ENCODE peak calls at places on chromosome 17, in eight cellular contexts. U, L, D, C, Q, F, E and H are unnamed samples.

GRCh38 chr17:80761421-80761871 is 216.8 kb downstream of the RPTOR start:
- DNase-seq in F (no peak), U (peak; percentile 89), D (peak; percentile 77), E (no peak), Q (no peak), C (peak; percentile 43), L (no peak), H (no peak)

GRCh38 chr17:17041018-17041521 is 1.2 kb upstream of the MPRIP start:
- DNase-seq in C (peak; percentile 60), D (no peak), E (no peak), Q (no peak), F (peak; percentile 55), L (no peak), U (peak; percentile 47), H (no peak)

GRCh38 chr17:39667262-39668140 is 752 bp upstream of the PNMT start:
- DNase-seq in L (no peak), C (no peak), F (no peak), E (no peak), U (no peak), D (no peak), Q (peak; percentile 48), H (no peak)

GRCh38 chr17:11404431-11404830 is 163.4 kb downstream of the SHISA6 start:
- DNase-seq in D (no peak), U (peak; percentile 42), F (no peak), Q (no peak), C (peak; percentile 71), E (no peak), L (no peak), H (no peak)

GRCh38 chr17:46974086-46974485 is 5.0 kb downstream of the RPRML start:
- DNase-seq in D (no peak), E (no peak), L (peak; percentile 52), Q (no peak), U (no peak), F (no peak), C (no peak), H (no peak)

GRCh38 chr17:71052971-71053370 is 883.6 kb downstream of the KCNJ2 start:
- DNase-seq in C (no peak), Q (no peak), F (no peak), D (no peak), E (no peak), U (no peak), L (no peak), H (no peak)

GRCh38 chr17:58666858-58667267 is 25.0 kb downstream of the TEX14 start:
- DNase-seq in F (peak; percentile 87), E (peak; percentile 16), L (peak; percentile 92), D (peak; percentile 49), Q (no peak), U (peak; percentile 35), C (peak; percentile 67), H (peak; percentile 84)

GRCh38 chr17:56909742-56910508 is 3.9 kb downstream of the TRIM25 start:
- DNase-seq in E (no peak), L (no peak), C (no peak), U (no peak), D (no peak), F (peak; percentile 29), Q (no peak), H (peak; percentile 73)

GRCh38 chr17:64506201-64506575 is at the start of gene DDX5:
- DNase-seq in E (peak; percentile 88), F (peak; percentile 98), Q (peak; percentile 98), D (peak; percentile 97), L (peak; percentile 97), C (peak; percentile 96), U (no peak), H (peak; percentile 97)

GRCh38 chr17:72123496-72123963 is 2.7 kb downstream of the SOX9 start:
- DNase-seq in U (peak; percentile 25), F (no peak), D (no peak), L (no peak), E (no peak), Q (no peak), C (no peak), H (no peak)

GRCh38 chr17:6592193-6592592 is 35.8 kb upstream of the PITPNM3 start:
- DNase-seq in F (no peak), C (no peak), Q (no peak), U (peak; percentile 71), D (no peak), L (no peak), E (no peak), H (no peak)

GRCh38 chr17:53979991-53980390 is 157.3 kb downstream of the KIF2B start:
- DNase-seq in Q (peak; percentile 28), L (no peak), C (no peak), E (no peak), U (no peak), F (no peak), D (no peak), H (no peak)

GRCh38 chr17:82246040-82246364 is 17.2 kb downstream of the SLC16A3 start:
- DNase-seq in C (no peak), D (peak; percentile 20), U (no peak), Q (no peak), E (no peak), F (no peak), L (no peak), H (no peak)

GRCh38 chr17:16989230-16989952 is 17.5 kb upstream of the TNFRSF13B start:
- DNase-seq in Q (no peak), F (no peak), L (no peak), U (no peak), D (peak; percentile 21), E (no peak), C (no peak), H (no peak)

GRCh38 chr17:73349138-73349537 is 37.3 kb upstream of the CDC42EP4 start:
- DNase-seq in F (no peak), L (no peak), E (no peak), D (no peak), C (no peak), Q (no peak), U (no peak), H (no peak)

GRCh38 chr17:76140661-76141211 is 309 bp downstream of the FOXJ1 start:
- DNase-seq in Q (peak; percentile 14), F (no peak), U (no peak), C (no peak), D (no peak), E (no peak), L (no peak), H (no peak)
- H3K4me3 ChIP-seq in Q (peak overlapping the region; percentile 85), F (peak overlapping the region; percentile 40), U (no peak overlapping the region), C (peak overlapping the region; percentile 38), D (peak overlapping the region; percentile 67), E (peak overlapping the region; percentile 77), L (peak overlapping the region; percentile 35), H (peak overlapping the region; percentile 53)

GRCh38 chr17:36845916-36846315 is 91.4 kb upstream of the LHX1 start:
- DNase-seq in F (no peak), E (no peak), L (no peak), U (no peak), C (no peak), D (no peak), Q (no peak), H (no peak)
- H3K27ac ChIP-seq in F (no peak overlapping the region), E (no peak overlapping the region), L (no peak overlapping the region), U (no peak overlapping the region), C (no peak overlapping the region), D (no peak overlapping the region), Q (no peak overlapping the region), H (no peak overlapping the region)

GRCh38 chr17:77319211-77320031 is 178.7 kb downstream of the SEC14L1 start:
- DNase-seq in U (peak; percentile 83), Q (peak; percentile 46), L (peak; percentile 95), D (peak; percentile 52), E (peak; percentile 72), F (peak; percentile 87), C (peak; percentile 94), H (peak; percentile 97)
- H3K4me3 ChIP-seq in U (peak overlapping the region; percentile 71), Q (no peak overlapping the region), L (peak overlapping the region; percentile 33), D (peak overlapping the region; percentile 23), E (peak overlapping the region; percentile 74), F (peak overlapping the region; percentile 39), C (peak overlapping the region; percentile 57), H (peak overlapping the region; percentile 41)

GRCh38 chr17:48453447-48453846 is 23.4 kb upstream of the SKAP1 start:
- DNase-seq in U (no peak), F (no peak), E (no peak), D (no peak), C (no peak), L (no peak), Q (no peak), H (no peak)
- H3K27ac ChIP-seq in U (no peak overlapping the region), F (peak overlapping the region; percentile 23), E (no peak overlapping the region), D (no peak overlapping the region), C (no peak overlapping the region), L (no peak overlapping the region), Q (no peak overlapping the region), H (no peak overlapping the region)

DNA sequence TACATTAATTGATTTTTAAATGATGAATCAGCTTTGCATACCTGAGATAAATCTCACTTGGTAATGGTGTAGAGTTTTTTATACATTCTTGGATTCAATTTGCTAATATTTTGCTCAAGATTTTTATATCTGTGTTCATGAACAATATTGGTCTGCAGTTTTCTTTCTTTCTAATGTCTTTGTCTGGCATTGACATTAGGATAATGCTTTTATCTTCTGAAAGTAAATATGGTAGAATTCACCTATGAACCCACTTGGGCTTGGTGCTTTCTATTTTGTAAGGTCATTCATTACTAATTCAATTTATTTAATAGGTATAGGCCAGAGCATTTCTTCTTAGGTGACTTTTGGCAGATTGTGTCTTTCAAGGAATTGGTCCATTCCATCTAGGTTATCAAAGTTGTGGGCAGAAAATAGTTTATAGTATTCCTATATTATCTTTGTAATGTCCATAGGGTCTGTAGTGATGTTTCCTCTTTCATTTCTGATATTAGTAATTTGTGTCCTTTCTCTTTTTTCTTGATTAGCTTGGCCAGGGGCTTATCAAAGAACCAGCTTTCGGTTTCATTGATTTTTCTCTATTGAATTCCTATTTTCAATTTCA is 45.6 kb downstream of the NACA2 start:
- DNase-seq in Q (no peak), D (no peak), L (no peak), F (no peak), U (no peak), C (no peak), E (no peak), H (no peak)
- H3K4me3 ChIP-seq in Q (no peak overlapping the region), D (no peak overlapping the region), L (no peak overlapping the region), F (no peak overlapping the region), U (no peak overlapping the region), C (no peak overlapping the region), E (no peak overlapping the region), H (no peak overlapping the region)

DNA sequence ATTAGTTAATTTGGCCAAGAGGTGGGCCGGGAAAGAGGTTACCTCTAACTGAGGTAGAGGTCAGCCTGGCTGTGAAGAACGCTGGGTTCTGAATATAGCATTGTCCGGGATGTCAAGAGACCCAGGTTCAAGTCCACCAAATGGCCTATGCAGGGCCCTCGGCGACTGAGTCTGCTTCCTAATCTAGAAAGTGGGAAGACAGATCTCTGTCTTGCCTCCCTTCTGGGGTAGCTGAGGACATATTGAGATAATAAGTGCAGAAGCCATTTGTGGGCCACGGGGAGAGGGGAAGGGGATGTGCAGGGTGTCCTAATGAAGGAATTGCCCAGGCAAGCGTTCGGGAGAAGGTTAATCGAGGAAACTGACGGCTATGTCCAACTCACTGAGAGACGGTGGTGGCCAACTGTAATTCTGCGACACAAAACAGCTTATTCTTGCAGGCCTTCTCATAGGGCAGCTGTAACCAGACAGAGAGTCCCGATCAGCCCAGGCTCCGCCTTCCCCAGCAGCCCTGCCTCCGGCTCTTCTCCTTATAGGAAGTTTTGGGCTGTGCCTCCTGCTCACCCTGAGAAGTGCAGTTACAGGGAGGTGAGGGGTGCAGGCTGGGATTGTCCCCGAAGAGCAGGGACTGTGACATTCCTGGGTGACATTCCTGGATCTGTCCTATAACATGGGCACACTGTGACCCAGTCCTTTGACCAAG is 15.9 kb downstream of the HASPIN start:
- DNase-seq in Q (peak; percentile 46), U (no peak), E (no peak), D (no peak), F (no peak), C (no peak), L (no peak), H (no peak)
- H3K27ac ChIP-seq in Q (no peak overlapping the region), U (no peak overlapping the region), E (no peak overlapping the region), D (no peak overlapping the region), F (no peak overlapping the region), C (no peak overlapping the region), L (no peak overlapping the region), H (no peak overlapping the region)

GRCh38 chr17:32481193-32481592 is 5.6 kb upstream of the CDK5R1 start:
- DNase-seq in L (no peak), E (no peak), D (no peak), F (no peak), C (no peak), U (no peak), Q (no peak), H (no peak)
- H3K4me3 ChIP-seq in L (no peak overlapping the region), E (no peak overlapping the region), D (no peak overlapping the region), F (no peak overlapping the region), C (no peak overlapping the region), U (no peak overlapping the region), Q (no peak overlapping the region), H (no peak overlapping the region)